ENCODE peak calls at places on chromosomes 2 and 18, in eight cellular contexts. One of them, this sample, is unnamed.
A peak's percentile ranks its signal among the peaks of the same experiment; 100 is the strongest.

GRCh38 chr2:173027181-173028128 is 48.2 kb upstream of the MAP3K20 start:
- DNase-seq in A549: peak; percentile 46
- DNase-seq in astrocyte: peak; percentile 63
- DNase-seq in right lobe of liver: peak; percentile 63
- DNase-seq in pancreas: peak; percentile 84
- DNase-seq in RWPE2: no peak
- DNase-seq in Panc1: peak; percentile 85
- DNase-seq in heart right ventricle: peak; percentile 35
- DNase-seq in this sample: peak; percentile 72

GRCh38 chr2:235669269-235669831 is 175.5 kb downstream of the AGAP1 start:
- DNase-seq in A549: peak; percentile 41
- DNase-seq in astrocyte: peak; percentile 59
- DNase-seq in right lobe of liver: peak; percentile 49
- DNase-seq in pancreas: peak; percentile 55
- DNase-seq in RWPE2: no peak
- DNase-seq in Panc1: no peak
- DNase-seq in heart right ventricle: peak; percentile 77
- DNase-seq in this sample: peak; percentile 72

GRCh38 chr2:52537588-52537987 is 1230.0 kb upstream of the CHAC2 start:
- DNase-seq in A549: no peak
- DNase-seq in astrocyte: no peak
- DNase-seq in right lobe of liver: no peak
- DNase-seq in pancreas: no peak
- DNase-seq in RWPE2: no peak
- DNase-seq in Panc1: no peak
- DNase-seq in heart right ventricle: no peak
- DNase-seq in this sample: no peak

GRCh38 chr2:233816334-233816733 is 38.0 kb downstream of the HJURP start:
- DNase-seq in A549: no peak
- DNase-seq in astrocyte: no peak
- DNase-seq in right lobe of liver: no peak
- DNase-seq in pancreas: no peak
- DNase-seq in RWPE2: peak; percentile 19
- DNase-seq in Panc1: no peak
- DNase-seq in heart right ventricle: no peak
- DNase-seq in this sample: no peak

GRCh38 chr18:11946756-11947155 is 34.6 kb upstream of the IMPA2 start:
- DNase-seq in A549: no peak
- DNase-seq in astrocyte: peak; percentile 53
- DNase-seq in right lobe of liver: no peak
- DNase-seq in pancreas: peak; percentile 29
- DNase-seq in RWPE2: no peak
- DNase-seq in Panc1: no peak
- DNase-seq in heart right ventricle: no peak
- DNase-seq in this sample: no peak

GRCh38 chr2:82731824-82732223 is 1727.3 kb downstream of the SUCLG1 start:
- DNase-seq in A549: no peak
- DNase-seq in astrocyte: no peak
- DNase-seq in right lobe of liver: no peak
- DNase-seq in pancreas: no peak
- DNase-seq in RWPE2: no peak
- DNase-seq in Panc1: no peak
- DNase-seq in heart right ventricle: no peak
- DNase-seq in this sample: no peak

GRCh38 chr2:38075436-38076249 is at the start of gene CYP1B1:
- DNase-seq in A549: peak; percentile 58
- DNase-seq in astrocyte: peak; percentile 36
- DNase-seq in right lobe of liver: peak; percentile 42
- DNase-seq in pancreas: no peak
- DNase-seq in RWPE2: no peak
- DNase-seq in Panc1: no peak
- DNase-seq in heart right ventricle: no peak
- DNase-seq in this sample: peak; percentile 71

GRCh38 chr18:57121542-57122112 is 25.3 kb upstream of the BOD1L2 start:
- DNase-seq in A549: no peak
- DNase-seq in astrocyte: no peak
- DNase-seq in right lobe of liver: no peak
- DNase-seq in pancreas: no peak
- DNase-seq in RWPE2: no peak
- DNase-seq in Panc1: no peak
- DNase-seq in heart right ventricle: no peak
- DNase-seq in this sample: no peak

GRCh38 chr2:208234786-208235185 is 20.1 kb downstream of the IDH1 start:
- DNase-seq in A549: no peak
- DNase-seq in astrocyte: no peak
- DNase-seq in right lobe of liver: no peak
- DNase-seq in pancreas: no peak
- DNase-seq in RWPE2: no peak
- DNase-seq in Panc1: no peak
- DNase-seq in heart right ventricle: no peak
- DNase-seq in this sample: no peak

GRCh38 chr18:62183578-62184195 is 3.2 kb downstream of the PIGN start:
- DNase-seq in A549: peak; percentile 13
- DNase-seq in astrocyte: peak; percentile 22
- DNase-seq in right lobe of liver: no peak
- DNase-seq in pancreas: peak; percentile 26
- DNase-seq in RWPE2: no peak
- DNase-seq in Panc1: peak; percentile 57
- DNase-seq in heart right ventricle: no peak
- DNase-seq in this sample: no peak

GRCh38 chr2:164831180-164831579 is 10.4 kb downstream of the COBLL1 start:
- DNase-seq in A549: no peak
- DNase-seq in astrocyte: no peak
- DNase-seq in right lobe of liver: no peak
- DNase-seq in pancreas: no peak
- DNase-seq in RWPE2: no peak
- DNase-seq in Panc1: no peak
- DNase-seq in heart right ventricle: no peak
- DNase-seq in this sample: no peak

DNA sequence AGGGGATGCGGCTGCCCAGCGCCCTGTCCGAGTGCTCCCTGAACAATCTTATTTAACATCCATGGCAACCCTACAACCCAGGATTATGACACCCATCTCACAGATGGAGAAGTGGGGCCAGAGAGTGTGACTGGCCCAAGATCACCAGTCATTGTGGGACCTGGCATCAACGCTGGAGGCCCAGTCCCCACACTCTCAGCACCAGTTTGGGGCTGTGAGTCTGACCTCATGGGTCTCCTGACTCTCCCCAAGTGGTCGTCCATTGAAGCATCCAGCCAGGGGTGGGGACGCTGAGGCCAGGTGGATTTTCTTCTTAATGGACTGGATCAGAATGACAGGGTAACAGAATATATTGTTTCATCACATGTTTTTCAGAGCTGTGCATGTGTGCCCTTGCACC is 24.5 kb downstream of the MAL start:
- DNase-seq in A549: no peak
- DNase-seq in astrocyte: no peak
- DNase-seq in right lobe of liver: no peak
- DNase-seq in pancreas: no peak
- DNase-seq in RWPE2: no peak
- DNase-seq in Panc1: no peak
- DNase-seq in heart right ventricle: no peak
- DNase-seq in this sample: no peak
- H3K27ac ChIP-seq in A549: no peak overlapping the region
- H3K27ac ChIP-seq in astrocyte: no peak overlapping the region
- H3K27ac ChIP-seq in right lobe of liver: no peak overlapping the region
- H3K27ac ChIP-seq in pancreas: no peak overlapping the region
- H3K27ac ChIP-seq in RWPE2: no peak overlapping the region
- H3K27ac ChIP-seq in Panc1: no peak overlapping the region
- H3K27ac ChIP-seq in heart right ventricle: no peak overlapping the region
- H3K27ac ChIP-seq in this sample: no peak overlapping the region

GRCh38 chr2:23789012-23789411 is 137.9 kb downstream of the ATAD2B start:
- DNase-seq in A549: no peak
- DNase-seq in astrocyte: no peak
- DNase-seq in right lobe of liver: no peak
- DNase-seq in pancreas: no peak
- DNase-seq in RWPE2: no peak
- DNase-seq in Panc1: no peak
- DNase-seq in heart right ventricle: no peak
- DNase-seq in this sample: no peak
- H3K4me3 ChIP-seq in A549: no peak overlapping the region
- H3K4me3 ChIP-seq in astrocyte: no peak overlapping the region
- H3K4me3 ChIP-seq in right lobe of liver: no peak overlapping the region
- H3K4me3 ChIP-seq in pancreas: no peak overlapping the region
- H3K4me3 ChIP-seq in RWPE2: no peak overlapping the region
- H3K4me3 ChIP-seq in Panc1: no peak overlapping the region
- H3K4me3 ChIP-seq in heart right ventricle: no peak overlapping the region
- H3K4me3 ChIP-seq in this sample: no peak overlapping the region

GRCh38 chr2:224611938-224612337 is 26.8 kb upstream of the CUL3 start:
- DNase-seq in A549: no peak
- DNase-seq in astrocyte: no peak
- DNase-seq in right lobe of liver: no peak
- DNase-seq in pancreas: no peak
- DNase-seq in RWPE2: no peak
- DNase-seq in Panc1: no peak
- DNase-seq in heart right ventricle: no peak
- DNase-seq in this sample: no peak
- TF ChIP-seq CTCF in A549: no peak
- TF ChIP-seq CTCF in astrocyte: no peak
- TF ChIP-seq CTCF in right lobe of liver: no peak
- TF ChIP-seq CTCF in pancreas: no peak
- TF ChIP-seq CTCF in RWPE2: no peak
- TF ChIP-seq CTCF in Panc1: peak; percentile 50
- TF ChIP-seq CTCF in heart right ventricle: no peak
- TF ChIP-seq CTCF in this sample: no peak

GRCh38 chr2:67075056-67075455 is 322.1 kb upstream of the ETAA1 start:
- DNase-seq in A549: no peak
- DNase-seq in astrocyte: no peak
- DNase-seq in right lobe of liver: no peak
- DNase-seq in pancreas: no peak
- DNase-seq in RWPE2: no peak
- DNase-seq in Panc1: no peak
- DNase-seq in heart right ventricle: no peak
- DNase-seq in this sample: no peak
- H3K27ac ChIP-seq in A549: no peak overlapping the region
- H3K27ac ChIP-seq in astrocyte: no peak overlapping the region
- H3K27ac ChIP-seq in right lobe of liver: no peak overlapping the region
- H3K27ac ChIP-seq in pancreas: no peak overlapping the region
- H3K27ac ChIP-seq in RWPE2: no peak overlapping the region
- H3K27ac ChIP-seq in Panc1: no peak overlapping the region
- H3K27ac ChIP-seq in heart right ventricle: no peak overlapping the region
- H3K27ac ChIP-seq in this sample: no peak overlapping the region

GRCh38 chr2:176176233-176176632 is 12.2 kb upstream of the HOXD1 start:
- DNase-seq in A549: no peak
- DNase-seq in astrocyte: peak; percentile 59
- DNase-seq in right lobe of liver: no peak
- DNase-seq in pancreas: no peak
- DNase-seq in RWPE2: no peak
- DNase-seq in Panc1: no peak
- DNase-seq in heart right ventricle: no peak
- DNase-seq in this sample: no peak

GRCh38 chr2:176173679-176174381 is 14.6 kb upstream of the HOXD1 start:
- DNase-seq in A549: no peak
- DNase-seq in astrocyte: peak; percentile 68
- DNase-seq in right lobe of liver: no peak
- DNase-seq in pancreas: no peak
- DNase-seq in RWPE2: no peak
- DNase-seq in Panc1: no peak
- DNase-seq in heart right ventricle: no peak
- DNase-seq in this sample: no peak

GRCh38 chr2:176175729-176176074 is 12.8 kb upstream of the HOXD1 start:
- DNase-seq in A549: no peak
- DNase-seq in astrocyte: peak; percentile 38
- DNase-seq in right lobe of liver: no peak
- DNase-seq in pancreas: no peak
- DNase-seq in RWPE2: no peak
- DNase-seq in Panc1: no peak
- DNase-seq in heart right ventricle: no peak
- DNase-seq in this sample: no peak

GRCh38 chr2:176174382-176174834 is 14.1 kb upstream of the HOXD1 start:
- DNase-seq in A549: no peak
- DNase-seq in astrocyte: peak; percentile 70
- DNase-seq in right lobe of liver: no peak
- DNase-seq in pancreas: no peak
- DNase-seq in RWPE2: no peak
- DNase-seq in Panc1: no peak
- DNase-seq in heart right ventricle: no peak
- DNase-seq in this sample: no peak

DNA sequence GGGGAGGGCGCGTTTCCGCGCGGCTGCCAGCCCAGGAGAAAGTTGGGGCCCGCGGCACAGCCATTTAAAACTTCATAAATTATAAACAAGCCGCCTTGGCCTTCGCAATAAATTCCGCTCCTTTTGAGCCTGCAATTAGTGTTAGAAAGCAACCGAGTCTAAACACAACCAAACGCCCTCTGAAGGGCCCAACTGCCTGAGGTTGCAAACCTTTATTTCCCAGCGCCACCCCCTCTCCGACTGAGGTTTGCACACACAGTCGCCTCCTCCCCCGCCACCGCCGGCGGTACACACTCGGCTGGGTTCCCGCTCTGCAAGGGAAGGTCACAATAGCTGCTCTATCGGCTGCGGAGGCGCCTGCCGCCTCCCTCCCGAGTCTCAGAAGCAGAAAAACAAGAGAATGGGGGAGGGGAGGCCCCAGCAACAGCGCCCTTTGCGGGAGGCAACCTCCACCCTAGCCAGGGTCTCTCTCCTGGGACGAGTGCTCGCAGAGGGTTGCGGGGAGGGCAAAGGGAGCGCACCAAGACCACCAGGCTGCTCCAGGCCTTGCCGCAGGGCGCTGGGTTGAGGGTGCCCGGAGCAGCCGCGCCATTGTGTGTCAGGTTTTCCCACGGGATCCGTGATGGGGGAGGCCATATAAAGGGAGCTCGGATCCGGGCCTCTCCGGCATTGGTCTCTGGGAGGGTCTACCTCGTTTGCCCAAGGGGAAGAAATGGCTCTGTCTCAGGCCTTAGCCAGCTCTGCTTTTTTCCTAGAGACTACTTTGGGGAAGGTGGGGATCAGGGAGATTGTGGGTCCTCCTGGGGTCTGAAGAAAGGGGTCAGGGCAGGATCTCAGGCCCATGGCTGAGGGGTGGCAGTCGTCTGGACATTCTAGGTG is 13.4 kb upstream of the HOXD1 start:
- DNase-seq in A549: no peak
- DNase-seq in astrocyte: peak; percentile 39
- DNase-seq in right lobe of liver: no peak
- DNase-seq in pancreas: no peak
- DNase-seq in RWPE2: no peak
- DNase-seq in Panc1: no peak
- DNase-seq in heart right ventricle: no peak
- DNase-seq in this sample: no peak
- H3K4me3 ChIP-seq in A549: no peak overlapping the region
- H3K4me3 ChIP-seq in astrocyte: no peak overlapping the region
- H3K4me3 ChIP-seq in right lobe of liver: no peak overlapping the region
- H3K4me3 ChIP-seq in pancreas: no peak overlapping the region
- H3K4me3 ChIP-seq in RWPE2: no peak overlapping the region
- H3K4me3 ChIP-seq in Panc1: no peak overlapping the region
- H3K4me3 ChIP-seq in heart right ventricle: no peak overlapping the region
- H3K4me3 ChIP-seq in this sample: no peak overlapping the region

This sample was measured in lower lobe of right lung.